ENCODE peak calls at places on chromosome 3, in seven cellular contexts. One of them, this sample, is unnamed.

GRCh38 chr3:31466016-31466415 is 66.7 kb upstream of the STT3B start:
- DNase-seq in uterus: no peak
- DNase-seq in spleen: no peak
- DNase-seq in SJSA1: no peak
- DNase-seq in AG09309: no peak
- DNase-seq in colonic mucosa: no peak
- DNase-seq in aorta: no peak
- DNase-seq in this sample: no peak

GRCh38 chr3:45199837-45200648 is 26.0 kb downstream of the TMEM158 start:
- DNase-seq in uterus: no peak
- DNase-seq in spleen: no peak
- DNase-seq in SJSA1: peak; percentile 84
- DNase-seq in AG09309: peak; percentile 68
- DNase-seq in colonic mucosa: peak; percentile 56
- DNase-seq in aorta: no peak
- DNase-seq in this sample: no peak

GRCh38 chr3:123521179-123521969 is 63.5 kb downstream of the HACD2 start:
- DNase-seq in uterus: no peak
- DNase-seq in spleen: no peak
- DNase-seq in SJSA1: no peak
- DNase-seq in AG09309: no peak
- DNase-seq in colonic mucosa: no peak
- DNase-seq in aorta: no peak
- DNase-seq in this sample: no peak

GRCh38 chr3:157429703-157430102 is 6.9 kb upstream of the PTX3 start:
- DNase-seq in uterus: no peak
- DNase-seq in spleen: no peak
- DNase-seq in SJSA1: peak; percentile 10
- DNase-seq in AG09309: no peak
- DNase-seq in colonic mucosa: no peak
- DNase-seq in aorta: no peak
- DNase-seq in this sample: no peak

GRCh38 chr3:111621535-111621934 is 26.4 kb upstream of the ZBED2 start:
- DNase-seq in uterus: no peak
- DNase-seq in spleen: no peak
- DNase-seq in SJSA1: no peak
- DNase-seq in AG09309: no peak
- DNase-seq in colonic mucosa: no peak
- DNase-seq in aorta: no peak
- DNase-seq in this sample: no peak

GRCh38 chr3:161171113-161171512 is 50.0 kb upstream of the NMD3 start:
- DNase-seq in uterus: peak; percentile 57
- DNase-seq in spleen: no peak
- DNase-seq in SJSA1: peak; percentile 26
- DNase-seq in AG09309: peak; percentile 57
- DNase-seq in colonic mucosa: peak; percentile 19
- DNase-seq in aorta: peak; percentile 83
- DNase-seq in this sample: peak; percentile 65

GRCh38 chr3:150757768-150758167 is 5.2 kb downstream of the SIAH2 start:
- DNase-seq in uterus: no peak
- DNase-seq in spleen: no peak
- DNase-seq in SJSA1: no peak
- DNase-seq in AG09309: no peak
- DNase-seq in colonic mucosa: no peak
- DNase-seq in aorta: no peak
- DNase-seq in this sample: no peak

GRCh38 chr3:172808969-172809546 is 58.5 kb downstream of the ECT2 start:
- DNase-seq in uterus: no peak
- DNase-seq in spleen: no peak
- DNase-seq in SJSA1: peak; percentile 10
- DNase-seq in AG09309: peak; percentile 7
- DNase-seq in colonic mucosa: no peak
- DNase-seq in aorta: no peak
- DNase-seq in this sample: no peak

GRCh38 chr3:193391902-193392301 is 13.3 kb upstream of the ATP13A5 start:
- DNase-seq in uterus: no peak
- DNase-seq in spleen: no peak
- DNase-seq in SJSA1: peak; percentile 24
- DNase-seq in AG09309: no peak
- DNase-seq in colonic mucosa: no peak
- DNase-seq in aorta: no peak
- DNase-seq in this sample: no peak

GRCh38 chr3:76442374-76442915 is 597.5 kb upstream of the ROBO2 start:
- DNase-seq in uterus: no peak
- DNase-seq in spleen: no peak
- DNase-seq in SJSA1: no peak
- DNase-seq in AG09309: no peak
- DNase-seq in colonic mucosa: no peak
- DNase-seq in aorta: no peak
- DNase-seq in this sample: no peak

GRCh38 chr3:140686948-140687347 is 9.1 kb downstream of the TRIM42 start:
- DNase-seq in uterus: no peak
- DNase-seq in spleen: no peak
- DNase-seq in SJSA1: no peak
- DNase-seq in AG09309: no peak
- DNase-seq in colonic mucosa: no peak
- DNase-seq in aorta: no peak
- DNase-seq in this sample: no peak

GRCh38 chr3:4394048-4394447 is 73.0 kb downstream of the SUMF1 start:
- DNase-seq in uterus: no peak
- DNase-seq in spleen: no peak
- DNase-seq in SJSA1: no peak
- DNase-seq in AG09309: no peak
- DNase-seq in colonic mucosa: no peak
- DNase-seq in aorta: no peak
- DNase-seq in this sample: no peak

DNA sequence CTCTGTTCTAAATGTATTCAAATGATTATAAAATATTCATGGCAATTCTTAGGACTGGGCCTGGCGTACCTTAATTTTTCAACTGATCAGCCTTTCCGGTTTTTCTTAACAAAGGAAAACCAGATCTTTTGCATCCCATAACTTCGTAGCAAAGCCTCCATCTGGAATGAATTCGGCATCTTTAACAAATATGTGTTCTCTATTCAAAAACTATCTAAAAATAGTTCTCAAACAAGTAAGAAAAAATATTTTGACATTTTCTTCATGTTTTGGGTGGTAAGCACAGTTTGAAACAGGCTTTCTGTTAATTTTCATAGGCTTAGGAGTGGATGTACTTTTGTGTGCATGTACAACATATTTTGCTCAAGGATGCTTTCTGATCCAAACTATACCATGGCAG is 55.0 kb downstream of the RBMS3 start:
- DNase-seq in uterus: no peak
- DNase-seq in spleen: no peak
- DNase-seq in SJSA1: no peak
- DNase-seq in AG09309: no peak
- DNase-seq in colonic mucosa: no peak
- DNase-seq in aorta: no peak
- DNase-seq in this sample: no peak
- H3K4me3 ChIP-seq in uterus: peak overlapping the region; percentile 13
- H3K4me3 ChIP-seq in spleen: no peak overlapping the region
- H3K4me3 ChIP-seq in SJSA1: peak overlapping the region; percentile 1
- H3K4me3 ChIP-seq in AG09309: peak overlapping the region; percentile 29
- H3K4me3 ChIP-seq in colonic mucosa: peak overlapping the region; percentile 4
- H3K4me3 ChIP-seq in aorta: peak overlapping the region; percentile 90
- H3K4me3 ChIP-seq in this sample: peak overlapping the region; percentile 58

DNA sequence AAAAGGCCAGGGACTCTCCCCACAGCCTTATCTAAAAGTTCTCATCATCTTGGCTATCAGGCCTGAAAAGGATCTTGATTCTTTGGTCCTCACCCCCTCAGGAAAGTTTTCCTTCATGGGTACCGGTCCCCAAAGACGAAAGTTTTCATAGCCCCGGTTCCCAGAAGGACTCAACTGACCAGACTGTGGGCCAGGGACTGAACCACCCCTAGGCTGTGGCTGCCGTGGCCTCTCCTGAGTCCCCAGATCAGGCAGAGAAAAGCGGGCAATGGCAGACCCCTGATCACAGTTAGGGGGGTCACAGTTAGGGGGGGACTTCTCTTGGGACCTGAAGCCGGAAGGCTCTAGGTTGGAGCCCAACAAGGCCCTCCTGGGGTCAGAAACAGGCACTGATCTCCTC is 54.8 kb downstream of the LHFPL4 start:
- DNase-seq in uterus: no peak
- DNase-seq in spleen: no peak
- DNase-seq in SJSA1: no peak
- DNase-seq in AG09309: no peak
- DNase-seq in colonic mucosa: no peak
- DNase-seq in aorta: no peak
- DNase-seq in this sample: no peak
- H3K4me3 ChIP-seq in uterus: no peak overlapping the region
- H3K4me3 ChIP-seq in spleen: no peak overlapping the region
- H3K4me3 ChIP-seq in SJSA1: no peak overlapping the region
- H3K4me3 ChIP-seq in AG09309: no peak overlapping the region
- H3K4me3 ChIP-seq in colonic mucosa: no peak overlapping the region
- H3K4me3 ChIP-seq in aorta: no peak overlapping the region
- H3K4me3 ChIP-seq in this sample: no peak overlapping the region

GRCh38 chr3:24435581-24435980 is 59.1 kb downstream of the THRB start:
- DNase-seq in uterus: no peak
- DNase-seq in spleen: no peak
- DNase-seq in SJSA1: no peak
- DNase-seq in AG09309: no peak
- DNase-seq in colonic mucosa: no peak
- DNase-seq in aorta: no peak
- DNase-seq in this sample: no peak

GRCh38 chr3:24432989-24433388 is 61.7 kb downstream of the THRB start:
- DNase-seq in uterus: no peak
- DNase-seq in spleen: no peak
- DNase-seq in SJSA1: no peak
- DNase-seq in AG09309: no peak
- DNase-seq in colonic mucosa: no peak
- DNase-seq in aorta: no peak
- DNase-seq in this sample: no peak

GRCh38 chr3:24433838-24434591 is 60.6 kb downstream of the THRB start:
- DNase-seq in uterus: no peak
- DNase-seq in spleen: no peak
- DNase-seq in SJSA1: no peak
- DNase-seq in AG09309: no peak
- DNase-seq in colonic mucosa: no peak
- DNase-seq in aorta: no peak
- DNase-seq in this sample: no peak

GRCh38 chr3:24440764-24441464 is 53.7 kb downstream of the THRB start:
- DNase-seq in uterus: no peak
- DNase-seq in spleen: no peak
- DNase-seq in SJSA1: no peak
- DNase-seq in AG09309: no peak
- DNase-seq in colonic mucosa: no peak
- DNase-seq in aorta: no peak
- DNase-seq in this sample: no peak

GRCh38 chr3:24437326-24437725 is 57.3 kb downstream of the THRB start:
- DNase-seq in uterus: no peak
- DNase-seq in spleen: no peak
- DNase-seq in SJSA1: no peak
- DNase-seq in AG09309: no peak
- DNase-seq in colonic mucosa: no peak
- DNase-seq in aorta: no peak
- DNase-seq in this sample: no peak
- H3K4me3 ChIP-seq in uterus: no peak overlapping the region
- H3K4me3 ChIP-seq in spleen: no peak overlapping the region
- H3K4me3 ChIP-seq in SJSA1: no peak overlapping the region
- H3K4me3 ChIP-seq in AG09309: no peak overlapping the region
- H3K4me3 ChIP-seq in colonic mucosa: no peak overlapping the region
- H3K4me3 ChIP-seq in aorta: no peak overlapping the region
- H3K4me3 ChIP-seq in this sample: no peak overlapping the region

GRCh38 chr3:112638327-112639020 is 2.5 kb downstream of the CCDC80 start:
- DNase-seq in uterus: peak; percentile 63
- DNase-seq in spleen: no peak
- DNase-seq in SJSA1: no peak
- DNase-seq in AG09309: no peak
- DNase-seq in colonic mucosa: peak; percentile 24
- DNase-seq in aorta: peak; percentile 72
- DNase-seq in this sample: peak; percentile 46

GRCh38 chr3:112640864-112641751 is at the start of gene CCDC80:
- DNase-seq in uterus: peak; percentile 20
- DNase-seq in spleen: no peak
- DNase-seq in SJSA1: peak; percentile 76
- DNase-seq in AG09309: peak; percentile 81
- DNase-seq in colonic mucosa: no peak
- DNase-seq in aorta: no peak
- DNase-seq in this sample: no peak

GRCh38 chr3:112639451-112640332 is 1.3 kb downstream of the CCDC80 start:
- DNase-seq in uterus: peak; percentile 40
- DNase-seq in spleen: no peak
- DNase-seq in SJSA1: no peak
- DNase-seq in AG09309: no peak
- DNase-seq in colonic mucosa: peak; percentile 18
- DNase-seq in aorta: peak; percentile 43
- DNase-seq in this sample: no peak

GRCh38 chr3:112642912-112643506 is 2.1 kb upstream of the CCDC80 start:
- DNase-seq in uterus: peak; percentile 87
- DNase-seq in spleen: peak; percentile 90
- DNase-seq in SJSA1: peak; percentile 82
- DNase-seq in AG09309: peak; percentile 66
- DNase-seq in colonic mucosa: peak; percentile 82
- DNase-seq in aorta: peak; percentile 91
- DNase-seq in this sample: peak; percentile 80

DNA sequence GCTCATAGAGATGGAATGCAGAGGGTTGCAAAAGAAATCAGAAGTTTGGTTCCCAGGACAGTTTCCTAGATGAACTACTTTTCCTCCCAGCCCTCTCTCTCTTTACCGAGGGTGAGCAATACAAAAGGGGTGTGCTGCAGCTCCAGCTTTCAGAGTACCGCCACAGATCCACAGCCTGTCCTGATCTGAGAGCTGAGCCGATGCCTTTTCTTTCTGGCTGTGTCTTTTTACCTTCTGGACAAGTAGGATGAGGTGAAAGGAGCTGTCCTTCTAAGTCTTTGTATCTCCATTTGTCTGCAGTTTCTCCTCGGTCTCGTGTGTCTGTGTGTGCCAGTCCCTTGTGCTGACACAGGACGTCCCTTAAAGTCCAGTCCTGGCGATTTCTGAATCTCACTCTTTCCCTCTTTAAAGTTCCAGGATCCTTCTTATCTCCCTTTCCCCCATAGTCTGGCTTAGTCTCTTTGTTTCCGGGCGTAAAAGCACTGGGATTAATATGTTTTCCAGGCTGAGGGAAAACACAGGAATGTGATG is 545 bp downstream of the CCDC80 start:
- DNase-seq in uterus: peak; percentile 34
- DNase-seq in spleen: no peak
- DNase-seq in SJSA1: peak; percentile 80
- DNase-seq in AG09309: peak; percentile 71
- DNase-seq in colonic mucosa: no peak
- DNase-seq in aorta: no peak
- DNase-seq in this sample: no peak
- H3K4me3 ChIP-seq in uterus: peak overlapping the region; percentile 62
- H3K4me3 ChIP-seq in spleen: peak overlapping the region; percentile 17
- H3K4me3 ChIP-seq in SJSA1: peak overlapping the region; percentile 34
- H3K4me3 ChIP-seq in AG09309: peak overlapping the region; percentile 65
- H3K4me3 ChIP-seq in colonic mucosa: peak overlapping the region; percentile 7
- H3K4me3 ChIP-seq in aorta: peak overlapping the region; percentile 63
- H3K4me3 ChIP-seq in this sample: peak overlapping the region; percentile 54